ENCODE peak calls at places on chromosomes 12 and 14, in ten cellular contexts. L is CD4-positive, alpha-beta T cell; M is body of pancreas; C is psoas muscle; F is AG09309; K is brain microvascular endothelial cell; R is glutamatergic neuron; V is endodermal cell; W is progenitor cell of endocrine pancreas; D is ovary. B is an unnamed sample.
A peak's percentile ranks its signal among the peaks of the same experiment; 100 is the strongest.

GRCh38 chr12:82434392-82434911 is 76.1 kb downstream of the METTL25 start:
- DNase-seq in M (no peak), R (no peak), V (no peak), C (no peak), W (no peak), D (no peak), L (no peak), K (no peak), F (no peak), B (no peak)

GRCh38 chr12:104181313-104181712 is 34.3 kb upstream of the TXNRD1 start:
- DNase-seq in D (no peak), L (no peak), F (no peak), K (peak; percentile 44), W (no peak), C (no peak), R (no peak), M (no peak), V (peak; percentile 31), B (no peak)

GRCh38 chr14:102417646-102418045 is 54.9 kb downstream of the TECPR2 start:
- DNase-seq in K (no peak), W (no peak), V (no peak), C (no peak), F (no peak), D (no peak), R (no peak), L (no peak), M (no peak), B (peak; percentile 20)

GRCh38 chr12:117280019-117280680 is 81.3 kb downstream of the NOS1 start:
- DNase-seq in C (no peak), V (no peak), M (no peak), L (no peak), R (no peak), D (no peak), W (no peak), F (no peak), K (no peak), B (no peak)

GRCh38 chr12:124939428-124940142 is 25.1 kb upstream of the UBC start:
- DNase-seq in K (peak; percentile 91), L (peak; percentile 84), V (peak; percentile 99), C (peak; percentile 87), R (peak; percentile 89), W (peak; percentile 85), D (peak; percentile 89), M (peak; percentile 90), F (peak; percentile 93), B (peak; percentile 61)

GRCh38 chr14:91368681-91369416 is 48.8 kb downstream of the CCDC88C start:
- DNase-seq in F (no peak), W (no peak), V (no peak), C (no peak), R (no peak), D (no peak), M (no peak), L (no peak), K (no peak), B (no peak)

GRCh38 chr14:99707921-99708320 is 23.8 kb downstream of the CYP46A1 start:
- DNase-seq in C (no peak), W (no peak), K (no peak), V (no peak), L (no peak), D (no peak), R (no peak), F (no peak), M (no peak), B (no peak)

GRCh38 chr14:73457050-73457934 is 1.1 kb downstream of the NUMB start:
- DNase-seq in K (no peak), R (peak; percentile 49), D (no peak), L (no peak), W (no peak), C (peak; percentile 25), V (peak; percentile 84), M (no peak), F (no peak), B (no peak)

GRCh38 chr12:38823743-38824142 is 81.6 kb downstream of the CPNE8 start:
- DNase-seq in K (no peak), M (no peak), W (no peak), C (no peak), R (no peak), D (no peak), L (no peak), F (peak; percentile 5), V (no peak), B (no peak)

GRCh38 chr14:95140060-95140858 is 17.1 kb downstream of the DICER1 start:
- DNase-seq in C (no peak), W (no peak), L (no peak), V (no peak), R (no peak), F (peak; percentile 48), D (no peak), M (no peak), K (no peak), B (no peak)

GRCh38 chr14:75559451-75560187 is 18.8 kb upstream of the FLVCR2 start:
- DNase-seq in W (no peak), M (peak; percentile 22), F (peak; percentile 23), L (no peak), V (no peak), R (no peak), K (no peak), D (no peak), C (peak; percentile 24), B (peak; percentile 47)

GRCh38 chr14:67270354-67270753 is 29.1 kb downstream of the PALS1 start:
- DNase-seq in C (no peak), F (no peak), D (no peak), L (no peak), K (no peak), V (no peak), W (no peak), R (no peak), M (no peak), B (no peak)

GRCh38 chr12:112841240-112841639 is 49.7 kb downstream of the RPH3A start:
- DNase-seq in W (no peak), F (no peak), V (peak; percentile 39), D (no peak), C (no peak), K (no peak), L (no peak), M (no peak), R (no peak), B (no peak)

GRCh38 chr14:104103061-104104005 is 17.8 kb downstream of the ASPG start:
- DNase-seq in R (peak; percentile 19), L (no peak), D (peak; percentile 17), K (no peak), W (no peak), M (no peak), V (peak; percentile 75), F (no peak), C (peak; percentile 8), B (no peak)

GRCh38 chr14:95236221-95236620 is 78.9 kb upstream of the DICER1 start:
- DNase-seq in R (no peak), L (no peak), D (no peak), C (no peak), M (no peak), V (no peak), F (no peak), K (no peak), W (no peak), B (no peak)

GRCh38 chr12:93865751-93866150 is 188.6 kb downstream of the CRADD start:
- DNase-seq in M (no peak), R (no peak), L (no peak), W (no peak), K (no peak), D (no peak), C (no peak), F (no peak), V (no peak), B (no peak)
- TF ChIP-seq CTCF in M (no peak), R (no peak), L (no peak), W (no peak), K (no peak), D (no peak), C (no peak), F (no peak), V (no peak), B (no peak)

GRCh38 chr12:127822743-127823433 is 444.1 kb upstream of the TMEM132C start:
- DNase-seq in R (no peak), F (no peak), W (no peak), C (no peak), L (no peak), M (no peak), V (no peak), K (no peak), D (no peak), B (no peak)

GRCh38 chr12:127823801-127824200 is 443.2 kb upstream of the TMEM132C start:
- DNase-seq in L (no peak), C (no peak), F (no peak), M (no peak), R (no peak), V (peak; percentile 14), D (no peak), W (no peak), K (no peak), B (no peak)

GRCh38 chr12:127819066-127819465 is 447.9 kb upstream of the TMEM132C start:
- DNase-seq in L (no peak), V (no peak), F (peak; percentile 51), C (no peak), D (no peak), R (no peak), W (no peak), K (no peak), M (no peak), B (no peak)

DNA sequence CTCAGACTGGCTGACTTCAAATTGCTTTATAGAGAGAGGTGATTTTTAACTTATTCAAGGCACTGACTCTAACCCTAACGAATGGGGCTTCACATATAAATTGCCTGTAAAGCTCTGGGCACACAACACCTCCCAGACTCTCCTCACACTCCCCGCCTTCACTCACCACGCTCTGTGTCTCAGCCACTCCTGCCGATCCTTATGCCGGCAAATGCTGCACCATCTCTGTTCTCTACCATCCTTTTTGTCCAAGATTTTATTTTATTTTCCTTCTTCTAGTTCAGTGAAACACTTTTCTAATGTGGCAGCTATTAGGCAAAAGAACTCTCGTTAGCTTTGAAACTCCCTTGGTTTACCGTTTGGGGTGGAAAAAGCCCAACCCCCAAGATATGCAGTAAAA is 446.1 kb upstream of the TMEM132C start:
- DNase-seq in K (no peak), D (no peak), F (no peak), R (no peak), W (no peak), C (no peak), M (no peak), V (no peak), L (no peak), B (no peak)
- TF ChIP-seq CTCF in K (no peak), D (no peak), F (no peak), R (no peak), W (no peak), C (no peak), M (no peak), V (no peak), L (no peak), B (no peak)

GRCh38 chr14:20989787-20990600 is at the start of gene METTL17:
- DNase-seq in K (peak; percentile 97), M (peak; percentile 90), C (peak; percentile 89), W (peak; percentile 67), V (peak; percentile 96), R (peak; percentile 84), D (peak; percentile 90), F (peak; percentile 95), L (peak; percentile 80), B (peak; percentile 92)
- TF ChIP-seq CTCF in K (peak; percentile 68), M (no peak), C (peak; percentile 4), W (peak; percentile 49), V (peak; percentile 77), R (peak; percentile 32), D (peak; percentile 25), F (peak; percentile 47), L (no peak), B (no peak)

DNA sequence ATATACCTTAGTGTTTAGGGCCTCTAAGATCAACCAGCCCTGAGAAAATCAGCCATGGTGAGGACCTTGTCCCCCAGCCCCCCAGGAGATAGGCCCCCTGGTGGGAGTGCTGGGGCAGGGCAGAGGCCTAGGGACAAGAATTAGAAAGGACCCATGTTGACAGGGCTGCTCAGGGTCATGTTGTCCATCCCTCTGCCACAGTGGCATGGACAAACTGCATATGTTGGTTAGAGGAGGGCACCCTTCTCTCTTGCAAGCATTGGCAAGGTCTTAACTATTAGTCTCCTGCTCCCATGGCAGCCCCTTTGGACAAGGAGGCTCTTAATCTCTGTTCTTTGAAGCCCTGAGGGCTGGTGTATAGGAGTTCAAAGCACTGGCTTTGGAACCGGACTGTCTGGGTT is 755 bp upstream of the PTPN6 start:
- DNase-seq in M (no peak), V (no peak), C (peak; percentile 1), R (no peak), K (no peak), D (no peak), F (no peak), W (no peak), L (no peak), B (peak; percentile 45)
- TF ChIP-seq CTCF in M (no peak), V (peak; percentile 68), C (no peak), R (peak; percentile 32), K (peak; percentile 57), D (no peak), F (peak; percentile 17), W (peak; percentile 59), L (peak; percentile 40), B (peak; percentile 41)

B was measured in GM13976.